ENCODE peak calls at places on chromosomes 7 and 10, in six cellular contexts. One of them, this sample, is unnamed. For H3K9me3, the result is how much of the 10 kb centered on the place peaks cover.

GRCh38 chr7:23403970-23404369 is 66.3 kb downstream of the IGF2BP3 start:
- DNase-seq in A549: no peak
- DNase-seq in tibial nerve: no peak
- DNase-seq in colonic mucosa: no peak
- DNase-seq in thoracic aorta: no peak
- DNase-seq in fibroblast of lung: no peak
- DNase-seq in this sample: no peak

GRCh38 chr7:149043936-149044335 is 15.6 kb upstream of the PDIA4 start:
- DNase-seq in thoracic aorta: no peak
- DNase-seq in tibial nerve: no peak
- DNase-seq in A549: no peak
- DNase-seq in colonic mucosa: no peak
- DNase-seq in fibroblast of lung: no peak
- DNase-seq in this sample: no peak

GRCh38 chr10:129809841-129810240 is 154.2 kb downstream of the EBF3 start:
- DNase-seq in thoracic aorta: no peak
- DNase-seq in colonic mucosa: no peak
- DNase-seq in fibroblast of lung: no peak
- DNase-seq in tibial nerve: no peak
- DNase-seq in A549: no peak
- DNase-seq in this sample: no peak

GRCh38 chr10:91694170-91694794 is 61.4 kb upstream of the PPP1R3C start:
- DNase-seq in fibroblast of lung: peak
- DNase-seq in tibial nerve: no peak
- DNase-seq in A549: peak
- DNase-seq in colonic mucosa: peak
- DNase-seq in thoracic aorta: no peak
- DNase-seq in this sample: peak

GRCh38 chr7:105003275-105003674 is 10.7 kb upstream of the KMT2E start:
- DNase-seq in A549: peak
- DNase-seq in fibroblast of lung: peak
- DNase-seq in colonic mucosa: no peak
- DNase-seq in tibial nerve: no peak
- DNase-seq in thoracic aorta: peak
- DNase-seq in this sample: no peak

GRCh38 chr10:42864575-42864974 is 82.0 kb downstream of the BMS1 start:
- DNase-seq in thoracic aorta: no peak
- DNase-seq in colonic mucosa: no peak
- DNase-seq in A549: peak
- DNase-seq in fibroblast of lung: no peak
- DNase-seq in tibial nerve: no peak
- DNase-seq in this sample: peak

GRCh38 chr7:44293561-44294324 is 31.7 kb downstream of the CAMK2B start:
- DNase-seq in thoracic aorta: no peak
- DNase-seq in A549: no peak
- DNase-seq in fibroblast of lung: no peak
- DNase-seq in colonic mucosa: peak
- DNase-seq in tibial nerve: no peak
- DNase-seq in this sample: peak

GRCh38 chr10:63154546-63155387 is 21.6 kb downstream of the NRBF2 start:
- DNase-seq in thoracic aorta: no peak
- DNase-seq in colonic mucosa: no peak
- DNase-seq in fibroblast of lung: no peak
- DNase-seq in tibial nerve: no peak
- DNase-seq in A549: no peak
- DNase-seq in this sample: no peak

GRCh38 chr10:132465193-132465888 is 68.3 kb downstream of the PWWP2B start:
- DNase-seq in tibial nerve: no peak
- DNase-seq in fibroblast of lung: no peak
- DNase-seq in A549: no peak
- DNase-seq in thoracic aorta: no peak
- DNase-seq in colonic mucosa: peak
- DNase-seq in this sample: peak

GRCh38 chr7:10889266-10889898 is 84.3 kb upstream of the PHF14 start:
- DNase-seq in colonic mucosa: peak
- DNase-seq in A549: peak
- DNase-seq in fibroblast of lung: peak
- DNase-seq in thoracic aorta: no peak
- DNase-seq in tibial nerve: no peak
- DNase-seq in this sample: peak

GRCh38 chr10:101001225-101002035 is 1.8 kb downstream of the LZTS2 start:
- DNase-seq in tibial nerve: peak
- DNase-seq in fibroblast of lung: peak
- DNase-seq in colonic mucosa: peak
- DNase-seq in A549: no peak
- DNase-seq in thoracic aorta: peak
- DNase-seq in this sample: peak

GRCh38 chr7:151789380-151789947 is 87.5 kb downstream of the PRKAG2 start:
- DNase-seq in fibroblast of lung: no peak
- DNase-seq in tibial nerve: no peak
- DNase-seq in colonic mucosa: no peak
- DNase-seq in thoracic aorta: no peak
- DNase-seq in A549: no peak
- DNase-seq in this sample: no peak

GRCh38 chr7:157400171-157400860 is 63.5 kb downstream of the DNAJB6 start:
- DNase-seq in A549: no peak
- DNase-seq in fibroblast of lung: no peak
- DNase-seq in tibial nerve: no peak
- DNase-seq in colonic mucosa: no peak
- DNase-seq in thoracic aorta: no peak
- DNase-seq in this sample: no peak

GRCh38 chr10:116146374-116146773 is 126.6 kb downstream of the GFRA1 start:
- DNase-seq in colonic mucosa: no peak
- DNase-seq in fibroblast of lung: peak
- DNase-seq in A549: no peak
- DNase-seq in tibial nerve: no peak
- DNase-seq in thoracic aorta: no peak
- DNase-seq in this sample: no peak

GRCh38 chr7:128902761-128903585 is 7.5 kb downstream of the KCP start:
- DNase-seq in colonic mucosa: peak
- DNase-seq in A549: no peak
- DNase-seq in tibial nerve: no peak
- DNase-seq in fibroblast of lung: no peak
- DNase-seq in thoracic aorta: no peak
- DNase-seq in this sample: no peak

GRCh38 chr10:98403812-98404504 is 11.0 kb downstream of the PYROXD2 start:
- DNase-seq in tibial nerve: no peak
- DNase-seq in A549: no peak
- DNase-seq in thoracic aorta: no peak
- DNase-seq in fibroblast of lung: peak
- DNase-seq in colonic mucosa: no peak
- DNase-seq in this sample: no peak

GRCh38 chr10:69438531-69439349 is 12.5 kb upstream of the TSPAN15 start:
- DNase-seq in thoracic aorta: no peak
- DNase-seq in tibial nerve: no peak
- DNase-seq in colonic mucosa: no peak
- DNase-seq in A549: peak
- DNase-seq in fibroblast of lung: no peak
- DNase-seq in this sample: peak

GRCh38 chr7:152435384-152436278 is at the start of gene KMT2C:
- DNase-seq in tibial nerve: peak
- DNase-seq in fibroblast of lung: peak
- DNase-seq in A549: peak
- DNase-seq in thoracic aorta: no peak
- DNase-seq in colonic mucosa: peak
- DNase-seq in this sample: peak

GRCh38 chr7:77482015-77482414 is 55.1 kb upstream of the PTPN12 start:
- DNase-seq in tibial nerve: no peak
- DNase-seq in A549: peak
- DNase-seq in fibroblast of lung: no peak
- DNase-seq in colonic mucosa: peak
- DNase-seq in thoracic aorta: no peak
- DNase-seq in this sample: no peak

GRCh38 chr7:103851357-103851756 is 138.1 kb downstream of the RELN start:
- DNase-seq in colonic mucosa: no peak
- DNase-seq in tibial nerve: no peak
- DNase-seq in thoracic aorta: no peak
- DNase-seq in A549: no peak
- DNase-seq in fibroblast of lung: peak
- DNase-seq in this sample: no peak

GRCh38 chr10:126595160-126595559 is 75.3 kb downstream of the C10orf90 start:
- DNase-seq in fibroblast of lung: no peak
- DNase-seq in thoracic aorta: no peak
- DNase-seq in A549: no peak
- DNase-seq in colonic mucosa: no peak
- DNase-seq in tibial nerve: no peak
- DNase-seq in this sample: no peak

GRCh38 chr10:34756584-34756983 is 58.5 kb downstream of the PARD3 start:
- DNase-seq in fibroblast of lung: no peak
- DNase-seq in thoracic aorta: no peak
- DNase-seq in A549: no peak
- DNase-seq in tibial nerve: no peak
- DNase-seq in colonic mucosa: no peak
- DNase-seq in this sample: no peak

GRCh38 chr10:98886686-98887085 is 349.0 kb downstream of the HPSE2 start:
- DNase-seq in colonic mucosa: no peak
- DNase-seq in A549: no peak
- DNase-seq in fibroblast of lung: no peak
- DNase-seq in thoracic aorta: no peak
- DNase-seq in tibial nerve: no peak
- DNase-seq in this sample: no peak

DNA sequence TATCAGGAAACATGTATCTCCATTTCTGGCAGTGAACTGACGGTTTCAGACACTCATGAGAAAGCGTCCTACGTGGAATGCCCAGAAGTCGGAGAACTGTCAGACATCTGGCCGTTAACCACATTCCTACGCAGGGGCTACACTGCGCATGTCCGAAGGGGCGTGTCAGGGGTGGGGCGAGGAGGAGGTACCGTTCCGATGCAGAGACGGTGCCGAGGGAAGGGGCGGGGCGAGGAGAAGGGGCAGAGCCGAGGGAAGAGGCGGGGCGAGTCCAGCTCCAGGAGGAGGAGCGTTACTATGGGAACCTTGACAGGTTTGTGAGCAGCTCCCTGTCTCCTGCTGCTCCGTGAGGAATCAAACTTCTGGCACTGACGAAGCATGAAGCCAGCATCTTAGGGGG is 366.9 kb upstream of the NUPR2 start:
- DNase-seq in colonic mucosa: no peak
- DNase-seq in A549: no peak
- DNase-seq in tibial nerve: no peak
- DNase-seq in fibroblast of lung: no peak
- DNase-seq in thoracic aorta: no peak
- DNase-seq in this sample: no peak
- H3K9me3 ChIP-seq in colonic mucosa: under half
- H3K9me3 ChIP-seq in A549: under half
- H3K9me3 ChIP-seq in tibial nerve: under half
- H3K9me3 ChIP-seq in fibroblast of lung: under half
- H3K9me3 ChIP-seq in thoracic aorta: under half
- H3K9me3 ChIP-seq in this sample: under half

GRCh38 chr10:114403545-114404161 is 649 bp downstream of the AFAP1L2 start:
- DNase-seq in tibial nerve: no peak
- DNase-seq in fibroblast of lung: peak
- DNase-seq in A549: peak
- DNase-seq in thoracic aorta: no peak
- DNase-seq in colonic mucosa: peak
- DNase-seq in this sample: no peak

GRCh38 chr10:114404171-114405010 is at the start of gene AFAP1L2:
- DNase-seq in fibroblast of lung: peak
- DNase-seq in A549: peak
- DNase-seq in thoracic aorta: no peak
- DNase-seq in tibial nerve: no peak
- DNase-seq in colonic mucosa: peak
- DNase-seq in this sample: peak

GRCh38 chr10:114402871-114403544 is 1.3 kb downstream of the AFAP1L2 start:
- DNase-seq in fibroblast of lung: peak
- DNase-seq in thoracic aorta: no peak
- DNase-seq in tibial nerve: no peak
- DNase-seq in colonic mucosa: no peak
- DNase-seq in A549: no peak
- DNase-seq in this sample: no peak

GRCh38 chr10:114406455-114406854 is 2.2 kb upstream of the AFAP1L2 start:
- DNase-seq in thoracic aorta: no peak
- DNase-seq in fibroblast of lung: no peak
- DNase-seq in tibial nerve: no peak
- DNase-seq in colonic mucosa: no peak
- DNase-seq in A549: no peak
- DNase-seq in this sample: no peak

DNA sequence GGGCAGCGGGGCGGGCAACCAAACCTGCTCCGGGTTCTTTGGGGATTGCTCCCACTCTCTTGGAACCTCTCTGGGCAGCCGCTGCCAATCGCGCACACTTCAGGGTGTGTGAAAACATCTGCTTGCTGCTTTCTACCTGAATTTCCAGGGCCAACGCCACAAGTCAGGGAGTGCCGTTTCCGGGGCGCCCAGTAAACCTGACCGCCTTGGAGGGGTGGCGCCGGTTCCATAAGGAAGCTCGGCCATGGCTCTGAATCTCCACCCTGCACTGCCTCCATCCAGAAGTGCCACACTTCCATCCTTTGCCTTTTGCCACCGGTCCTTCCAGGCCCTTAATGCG is 679 bp upstream of the AFAP1L2 start:
- DNase-seq in thoracic aorta: no peak
- DNase-seq in fibroblast of lung: no peak
- DNase-seq in tibial nerve: no peak
- DNase-seq in A549: peak
- DNase-seq in colonic mucosa: peak
- DNase-seq in this sample: no peak
- TF ChIP-seq CTCF in thoracic aorta: no peak
- TF ChIP-seq CTCF in fibroblast of lung: no peak
- TF ChIP-seq CTCF in tibial nerve: no peak
- TF ChIP-seq CTCF in A549: no peak
- TF ChIP-seq CTCF in colonic mucosa: no peak
- TF ChIP-seq CTCF in this sample: no peak

GRCh38 chr10:96598841-96599240 is 12.0 kb upstream of the TM9SF3 start:
- DNase-seq in thoracic aorta: no peak
- DNase-seq in tibial nerve: no peak
- DNase-seq in fibroblast of lung: no peak
- DNase-seq in colonic mucosa: no peak
- DNase-seq in A549: no peak
- DNase-seq in this sample: no peak
- H3K9me3 ChIP-seq in thoracic aorta: under half
- H3K9me3 ChIP-seq in tibial nerve: under half
- H3K9me3 ChIP-seq in fibroblast of lung: under half
- H3K9me3 ChIP-seq in colonic mucosa: under half
- H3K9me3 ChIP-seq in A549: under half
- H3K9me3 ChIP-seq in this sample: under half

GRCh38 chr10:17244712-17245365 is 16.8 kb downstream of the VIM start:
- DNase-seq in fibroblast of lung: peak
- DNase-seq in colonic mucosa: no peak
- DNase-seq in A549: no peak
- DNase-seq in thoracic aorta: no peak
- DNase-seq in tibial nerve: no peak
- DNase-seq in this sample: no peak

GRCh38 chr10:17247210-17247609 is 19.2 kb downstream of the VIM start:
- DNase-seq in colonic mucosa: no peak
- DNase-seq in fibroblast of lung: no peak
- DNase-seq in tibial nerve: no peak
- DNase-seq in A549: no peak
- DNase-seq in thoracic aorta: no peak
- DNase-seq in this sample: no peak

GRCh38 chr10:17250736-17251135 is 22.7 kb downstream of the VIM start:
- DNase-seq in fibroblast of lung: no peak
- DNase-seq in A549: no peak
- DNase-seq in colonic mucosa: no peak
- DNase-seq in thoracic aorta: no peak
- DNase-seq in tibial nerve: no peak
- DNase-seq in this sample: no peak

GRCh38 chr10:17248964-17249363 is 20.9 kb downstream of the VIM start:
- DNase-seq in fibroblast of lung: no peak
- DNase-seq in thoracic aorta: no peak
- DNase-seq in colonic mucosa: no peak
- DNase-seq in A549: no peak
- DNase-seq in tibial nerve: no peak
- DNase-seq in this sample: no peak

GRCh38 chr10:17249820-17250219 is 21.8 kb downstream of the VIM start:
- DNase-seq in tibial nerve: no peak
- DNase-seq in colonic mucosa: no peak
- DNase-seq in thoracic aorta: no peak
- DNase-seq in fibroblast of lung: peak
- DNase-seq in A549: peak
- DNase-seq in this sample: no peak
- TF ChIP-seq CTCF in tibial nerve: no peak
- TF ChIP-seq CTCF in colonic mucosa: no peak
- TF ChIP-seq CTCF in thoracic aorta: no peak
- TF ChIP-seq CTCF in fibroblast of lung: peak
- TF ChIP-seq CTCF in A549: peak
- TF ChIP-seq CTCF in this sample: peak

This sample was measured in BE2C.